ENCODE peak calls at places on chromosome 1, in nine cellular contexts. H is GM12878, O is GM12891, S is K562, Q is HL-60, A is GM23338, F is stomach, K is prostate gland, J is breast epithelium. C is an unnamed sample.

GRCh38 chr1:49234988-49235387 is 458.3 kb upstream of the BEND5 start:
- DNase-seq in H (no peak), O (no peak), S (no peak), Q (no peak), A (no peak), F (no peak), K (no peak), J (no peak), C (no peak)

GRCh38 chr1:200095057-200095577 is 67.6 kb downstream of the NR5A2 start:
- DNase-seq in H (no peak), O (no peak), S (no peak), Q (no peak), A (no peak), F (no peak), K (no peak), J (no peak), C (no peak)

GRCh38 chr1:244414543-244414942 is 37.2 kb downstream of the ADSS2 start:
- DNase-seq in H (no peak), O (no peak), S (no peak), Q (no peak), A (no peak), F (no peak), K (no peak), J (no peak), C (no peak)

GRCh38 chr1:204989266-204990058 is 53.5 kb upstream of the CNTN2 start:
- DNase-seq in H (no peak), O (peak), S (peak), Q (no peak), A (peak), F (peak), K (peak), J (peak), C (peak)

GRCh38 chr1:213783273-213783672 is 204.5 kb upstream of the PROX1 start:
- DNase-seq in H (no peak), O (no peak), S (no peak), Q (no peak), A (no peak), F (no peak), K (no peak), J (no peak), C (no peak)

GRCh38 chr1:25917996-25918395 is 11.8 kb upstream of the STMN1 start:
- DNase-seq in H (no peak), O (no peak), S (no peak), Q (no peak), A (no peak), F (no peak), K (no peak), J (no peak), C (no peak)

GRCh38 chr1:201791775-201792166 is 37.2 kb upstream of the IPO9 start:
- DNase-seq in H (no peak), O (no peak), S (no peak), Q (no peak), A (no peak), F (no peak), K (no peak), J (no peak), C (no peak)

GRCh38 chr1:87754036-87754603 is 425.4 kb downstream of the LMO4 start:
- DNase-seq in H (no peak), O (no peak), S (peak), Q (no peak), A (no peak), F (no peak), K (no peak), J (no peak), C (no peak)

GRCh38 chr1:225471453-225472301 is 43.8 kb upstream of the LBR start:
- DNase-seq in H (no peak), O (no peak), S (no peak), Q (no peak), A (no peak), F (no peak), K (no peak), J (no peak), C (no peak)

GRCh38 chr1:22206551-22207125 is 63.7 kb upstream of the WNT4 start:
- DNase-seq in H (no peak), O (no peak), S (no peak), Q (no peak), A (no peak), F (no peak), K (no peak), J (no peak), C (no peak)

GRCh38 chr1:115545791-115546733 is 95.7 kb upstream of the VANGL1 start:
- DNase-seq in H (no peak), O (no peak), S (peak), Q (no peak), A (peak), F (peak), K (peak), J (peak), C (peak)

GRCh38 chr1:93081716-93082115 is 2.6 kb downstream of the MTF2 start:
- DNase-seq in H (no peak), O (no peak), S (no peak), Q (no peak), A (no peak), F (no peak), K (no peak), J (no peak), C (no peak)

GRCh38 chr1:46553506-46553905 is 2.1 kb upstream of the KNCN start:
- DNase-seq in H (no peak), O (no peak), S (peak), Q (no peak), A (no peak), F (no peak), K (no peak), J (no peak), C (no peak)

GRCh38 chr1:221053889-221054288 is 174.6 kb downstream of the HLX start:
- DNase-seq in H (no peak), O (no peak), S (no peak), Q (no peak), A (no peak), F (no peak), K (no peak), J (no peak), C (no peak)

GRCh38 chr1:5770981-5771765 is 221.1 kb downstream of the NPHP4 start:
- DNase-seq in H (no peak), O (no peak), S (no peak), Q (peak), A (no peak), F (no peak), K (no peak), J (no peak), C (no peak)

GRCh38 chr1:113109908-113110554 is 37.0 kb downstream of the LRIG2 start:
- DNase-seq in H (no peak), O (no peak), S (peak), Q (no peak), A (no peak), F (no peak), K (peak), J (no peak), C (no peak)

GRCh38 chr1:119285482-119285881 is 83.1 kb upstream of the HAO2 start:
- DNase-seq in H (no peak), O (no peak), S (no peak), Q (no peak), A (no peak), F (no peak), K (no peak), J (no peak), C (no peak)

GRCh38 chr1:232704694-232705680 is 75.1 kb upstream of the SIPA1L2 start:
- DNase-seq in H (no peak), O (no peak), S (no peak), Q (peak), A (no peak), F (peak), K (peak), J (no peak), C (no peak)

GRCh38 chr1:158045639-158046038 is 52.2 kb downstream of the KIRREL1 start:
- DNase-seq in H (no peak), O (no peak), S (no peak), Q (no peak), A (peak), F (no peak), K (peak), J (no peak), C (no peak)

GRCh38 chr1:150311762-150312161 is 9.6 kb upstream of the PRPF3 start:
- DNase-seq in H (no peak), O (no peak), S (no peak), Q (no peak), A (no peak), F (no peak), K (no peak), J (no peak), C (no peak)

GRCh38 chr1:40383095-40383487 is 9.6 kb downstream of the SMAP2 start:
- DNase-seq in H (no peak), O (no peak), S (peak), Q (no peak), A (peak), F (peak), K (peak), J (no peak), C (no peak)

GRCh38 chr1:88729297-88729696 is 45.2 kb downstream of the PKN2 start:
- DNase-seq in H (no peak), O (no peak), S (no peak), Q (no peak), A (no peak), F (no peak), K (no peak), J (no peak), C (no peak)

GRCh38 chr1:45974541-45975269 is 157.7 kb downstream of the PIK3R3 start:
- DNase-seq in H (no peak), O (no peak), S (no peak), Q (no peak), A (no peak), F (no peak), K (peak), J (no peak), C (no peak)

GRCh38 chr1:197391303-197392226 is 123.5 kb downstream of the CRB1 start:
- DNase-seq in H (no peak), O (no peak), S (no peak), Q (no peak), A (peak), F (no peak), K (no peak), J (no peak), C (no peak)

GRCh38 chr1:32303997-32304622 is 12.2 kb downstream of the HDAC1 start:
- DNase-seq in H (no peak), O (no peak), S (no peak), Q (no peak), A (no peak), F (no peak), K (no peak), J (no peak), C (no peak)

GRCh38 chr1:20110679-20111078 is 8.7 kb downstream of the PLA2G2D start:
- DNase-seq in H (no peak), O (no peak), S (no peak), Q (no peak), A (no peak), F (no peak), K (no peak), J (no peak), C (no peak)

GRCh38 chr1:64898107-64898861 is 68.1 kb downstream of the JAK1 start:
- DNase-seq in H (no peak), O (no peak), S (peak), Q (peak), A (peak), F (peak), K (peak), J (peak), C (no peak)

DNA sequence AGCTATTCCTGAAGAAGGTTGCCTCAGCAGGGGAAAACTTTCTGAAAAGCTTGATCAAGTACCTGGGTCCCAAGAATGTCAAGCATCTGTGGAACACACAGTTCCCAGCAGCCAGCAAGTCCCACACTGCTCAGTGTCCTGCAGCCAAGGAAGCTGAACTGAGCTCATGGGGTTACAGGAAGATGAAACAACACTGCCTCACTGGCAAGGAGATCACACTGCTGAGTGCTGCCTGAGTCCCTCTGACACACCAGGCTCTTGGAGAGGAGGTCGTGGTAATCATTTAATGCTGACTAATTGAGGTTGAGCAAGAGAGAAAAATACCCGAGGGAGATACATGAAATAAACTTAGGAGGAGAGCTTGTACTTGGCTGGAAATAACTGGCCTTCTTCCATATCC is 75.2 kb downstream of the MPZL1 start:
- DNase-seq in H (no peak), O (no peak), S (no peak), Q (peak), A (peak), F (peak), K (peak), J (no peak), C (no peak)
- TF ChIP-seq POLR2AphosphoS5 in H (no peak), O (no peak), S (no peak), Q (no peak), A (no peak), F (peak), K (peak), J (peak), C (no peak)

DNA sequence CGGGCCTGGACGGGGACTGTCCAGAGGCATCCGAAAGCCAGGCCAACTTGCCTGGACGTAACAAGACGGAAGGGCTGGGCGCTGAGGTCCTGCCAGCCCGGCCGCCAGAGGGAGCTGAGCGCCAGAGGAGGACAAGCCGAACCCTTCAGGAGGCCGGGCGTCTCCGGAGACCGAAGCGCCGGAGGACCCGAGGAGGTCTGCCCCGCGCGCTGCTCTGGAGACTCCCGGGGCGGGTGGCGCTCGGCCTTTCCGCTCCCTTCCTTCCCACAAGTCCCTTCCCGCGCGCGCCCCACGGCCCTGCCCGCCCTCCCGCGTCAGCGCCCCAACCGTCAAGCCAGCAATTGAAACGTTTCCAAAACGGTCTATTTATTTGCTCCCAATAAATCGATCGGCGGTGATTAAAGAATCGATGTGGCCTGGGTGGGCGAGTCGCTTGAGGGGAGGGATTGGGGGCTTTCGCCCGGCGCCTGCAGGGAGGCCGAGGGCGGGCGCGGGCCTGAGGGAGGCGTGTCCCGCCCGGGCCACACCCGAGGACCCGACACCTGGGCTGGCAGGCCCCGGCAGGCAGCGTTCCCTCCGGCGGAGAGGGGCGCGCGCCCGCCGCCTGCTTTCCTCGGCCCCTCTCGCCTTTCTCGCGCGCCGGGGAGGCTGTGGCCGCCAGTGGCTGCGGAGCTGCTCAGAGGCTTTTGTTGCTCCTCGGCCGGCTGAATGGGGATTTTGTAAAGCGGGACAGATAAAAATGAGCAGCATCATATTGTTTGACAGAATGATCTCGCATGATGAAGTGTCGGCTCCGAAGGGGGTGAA is 5.2 kb upstream of the FOXD3 start:
- DNase-seq in H (no peak), O (peak), S (peak), Q (peak), A (peak), F (peak), K (peak), J (no peak), C (peak)
- TF ChIP-seq POLR2AphosphoS5 in H (no peak), O (no peak), S (no peak), Q (no peak), A (peak), F (no peak), K (peak), J (no peak), C (no peak)

DNA sequence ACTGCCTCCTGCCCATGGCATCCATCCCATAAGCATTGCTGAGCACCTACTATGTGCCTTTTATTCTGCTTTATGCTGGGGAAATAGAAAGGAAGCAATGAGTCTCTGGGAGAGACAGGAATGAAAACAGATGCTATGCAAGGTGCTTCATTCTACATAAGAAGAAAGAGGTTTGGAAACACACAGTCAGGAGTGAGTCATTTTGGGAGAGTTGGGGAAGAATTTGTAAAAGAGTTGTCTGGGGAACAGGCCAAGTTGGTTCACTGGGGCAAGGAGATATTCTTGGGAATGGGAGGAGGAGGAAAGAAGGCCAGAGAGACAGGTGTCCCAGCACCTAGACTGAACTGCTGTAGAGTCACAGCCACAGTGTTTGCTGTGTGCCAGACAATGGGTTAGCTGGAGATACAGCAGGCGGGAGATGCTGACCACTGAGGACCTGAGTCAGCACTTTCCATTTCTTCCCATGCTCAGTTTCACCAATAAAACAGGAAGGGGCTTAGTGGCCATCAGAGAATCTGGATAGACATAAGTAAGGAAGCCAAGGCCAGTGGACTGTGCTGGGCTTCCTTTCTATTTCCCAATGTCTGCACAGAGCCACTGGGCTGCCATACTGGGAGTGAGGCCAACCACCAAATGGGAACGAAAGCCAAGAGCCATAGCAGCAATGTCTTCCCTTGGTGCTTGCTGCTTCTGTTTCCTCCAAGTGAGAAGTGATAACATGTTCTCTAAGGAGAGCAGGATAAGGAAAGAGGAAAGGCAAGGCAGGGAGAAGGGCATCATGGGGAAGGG is 187.7 kb upstream of the USP24 start:
- DNase-seq in H (no peak), O (no peak), S (no peak), Q (no peak), A (no peak), F (no peak), K (no peak), J (no peak), C (no peak)
- TF ChIP-seq POLR2AphosphoS5 in H (no peak), O (no peak), S (no peak), Q (no peak), A (no peak), F (no peak), K (no peak), J (no peak), C (no peak)

GRCh38 chr1:66262233-66262632 is 271.7 kb upstream of the SGIP1 start:
- DNase-seq in H (no peak), O (no peak), S (no peak), Q (no peak), A (no peak), F (no peak), K (peak), J (peak), C (no peak)
- TF ChIP-seq POLR2AphosphoS5 in H (no peak), O (no peak), S (no peak), Q (no peak), A (no peak), F (no peak), K (peak), J (peak), C (no peak)

GRCh38 chr1:1876335-1876935 is 14.5 kb downstream of the GNB1 start:
- DNase-seq in H (no peak), O (no peak), S (no peak), Q (no peak), A (no peak), F (no peak), K (no peak), J (no peak), C (no peak)

GRCh38 chr1:1873186-1873585 is 17.7 kb downstream of the GNB1 start:
- DNase-seq in H (no peak), O (no peak), S (no peak), Q (no peak), A (no peak), F (peak), K (peak), J (no peak), C (no peak)

GRCh38 chr1:1872329-1872994 is 18.4 kb downstream of the GNB1 start:
- DNase-seq in H (no peak), O (no peak), S (no peak), Q (no peak), A (no peak), F (no peak), K (no peak), J (peak), C (no peak)

GRCh38 chr1:1875932-1876331 is 15.0 kb downstream of the GNB1 start:
- DNase-seq in H (no peak), O (no peak), S (no peak), Q (no peak), A (no peak), F (no peak), K (no peak), J (no peak), C (no peak)

DNA sequence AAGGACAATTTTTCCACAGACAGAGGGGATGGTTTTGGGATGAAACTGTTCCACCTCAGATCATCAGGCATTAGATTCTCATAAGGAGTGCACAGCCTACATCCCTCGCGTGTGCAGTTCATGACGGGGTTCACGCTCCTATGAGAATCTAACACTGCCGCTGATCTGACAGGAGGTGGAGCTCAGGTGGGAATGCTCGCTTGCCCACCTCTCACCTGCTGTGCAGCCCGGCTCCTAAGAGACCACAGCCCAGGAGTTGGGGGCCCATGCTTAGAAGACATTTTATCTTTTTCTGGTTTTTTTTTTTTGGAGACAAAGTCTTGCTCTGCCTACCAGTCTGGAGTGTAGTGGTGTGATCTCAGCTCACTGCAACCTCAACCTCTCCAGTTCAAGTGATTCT is 16.0 kb downstream of the GNB1 start:
- DNase-seq in H (no peak), O (no peak), S (no peak), Q (no peak), A (no peak), F (no peak), K (no peak), J (no peak), C (no peak)
- TF ChIP-seq POLR2AphosphoS5 in H (peak), O (no peak), S (no peak), Q (no peak), A (no peak), F (no peak), K (no peak), J (no peak), C (peak)

DNA sequence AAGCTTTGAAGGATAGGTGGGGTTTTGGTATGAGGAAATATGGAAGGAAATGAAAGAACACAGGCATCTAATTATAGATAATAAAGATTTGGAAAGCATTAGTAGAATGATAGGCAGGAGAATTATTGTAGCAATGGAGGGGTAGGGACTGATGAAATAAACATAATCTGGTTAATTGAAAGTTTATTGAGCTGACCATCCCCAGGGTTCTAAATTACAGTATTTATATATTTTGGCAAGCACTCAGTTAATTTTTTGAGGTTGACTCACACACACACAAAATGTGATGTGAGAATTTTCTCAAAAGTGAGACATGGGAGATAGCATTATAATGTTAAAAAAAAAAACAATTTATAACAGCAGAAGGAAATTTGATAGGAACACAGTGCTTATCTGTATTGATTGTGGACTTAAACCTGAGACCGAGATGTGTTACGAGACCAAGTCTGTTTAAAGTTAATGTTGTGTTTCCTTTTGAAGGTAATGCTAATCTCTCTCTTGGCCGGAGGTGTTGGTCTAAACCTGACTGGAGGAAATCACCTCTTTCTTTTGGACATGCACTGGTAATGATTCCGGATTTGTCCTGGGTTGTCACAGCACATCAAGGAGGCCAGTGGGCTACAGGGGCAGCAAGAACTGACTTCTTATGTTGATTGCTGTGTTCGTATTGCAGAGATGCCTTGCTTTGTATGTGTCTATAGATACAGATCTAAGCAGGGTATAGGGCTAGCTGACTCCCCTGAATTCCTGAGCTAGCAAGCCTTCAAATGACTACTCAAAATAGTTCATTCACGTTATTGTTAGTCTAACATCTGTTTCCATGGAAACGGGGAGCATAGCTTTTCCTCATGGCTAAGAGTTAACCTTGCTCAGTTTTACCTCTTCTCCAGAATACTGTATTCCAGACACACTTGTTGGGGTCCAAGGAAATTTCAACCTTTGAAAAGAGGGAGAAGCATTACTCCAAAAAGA is 24.4 kb downstream of the TRIM45 start:
- DNase-seq in H (no peak), O (no peak), S (no peak), Q (no peak), A (no peak), F (no peak), K (no peak), J (no peak), C (no peak)
- TF ChIP-seq POLR2AphosphoS5 in H (no peak), O (no peak), S (no peak), Q (no peak), A (no peak), F (peak), K (no peak), J (no peak), C (no peak)